ENCODE peak calls at places on chromosomes 11 and 22, in five cellular contexts. U, X, A, R and K are unnamed samples.

GRCh38 chr11:121841487-121842167 is 274.4 kb downstream of the BLID start:
- DNase-seq in A (peak), U (no peak), X (peak), R (peak), K (peak)

GRCh38 chr22:22721681-22722309 is 77.4 kb downstream of the GGTLC2 start:
- DNase-seq in X (peak), U (no peak), R (no peak), A (peak), K (no peak)

GRCh38 chr22:47793304-47794101 is 1031.1 kb downstream of the TBC1D22A start:
- DNase-seq in R (no peak), U (no peak), X (no peak), A (no peak), K (no peak)

GRCh38 chr22:34845391-34845790 is 220.6 kb upstream of the ISX start:
- DNase-seq in X (no peak), A (no peak), R (no peak), U (no peak), K (no peak)

GRCh38 chr11:32184057-32185055 is 93.5 kb downstream of the RCN1 start:
- DNase-seq in R (no peak), U (no peak), A (no peak), X (no peak), K (no peak)

GRCh38 chr11:10109836-10110235 is 184.2 kb downstream of the SBF2 start:
- DNase-seq in U (no peak), X (peak), A (peak), R (no peak), K (no peak)

GRCh38 chr11:28346209-28346608 is 238.0 kb downstream of the METTL15 start:
- DNase-seq in U (no peak), A (no peak), X (no peak), R (no peak), K (no peak)

GRCh38 chr22:23179381-23180294 is 671 bp upstream of the BCR start:
- DNase-seq in R (no peak), U (peak), A (no peak), X (no peak), K (no peak)

GRCh38 chr11:10289765-10290420 is 4.1 kb downstream of the SBF2 start:
- DNase-seq in X (no peak), U (no peak), R (no peak), A (no peak), K (no peak)

GRCh38 chr11:34997872-34998548 is 81.6 kb downstream of the PDHX start:
- DNase-seq in X (peak), A (peak), R (no peak), U (no peak), K (no peak)

GRCh38 chr22:38973289-38974169 is 8.6 kb upstream of the APOBEC3B start:
- DNase-seq in R (peak), A (no peak), U (peak), X (peak), K (peak)

GRCh38 chr11:31445621-31446020 is 63.8 kb downstream of the IMMP1L start:
- DNase-seq in U (no peak), R (no peak), A (no peak), X (no peak), K (no peak)

GRCh38 chr22:44389181-44389580 is 76.4 kb upstream of the SHISAL1 start:
- DNase-seq in X (no peak), A (no peak), U (no peak), R (no peak), K (no peak)

GRCh38 chr11:59437770-59438169 is 1.5 kb downstream of the OR5A1 start:
- DNase-seq in U (no peak), X (no peak), A (no peak), R (no peak), K (no peak)

GRCh38 chr22:45493286-45493771 is 9.4 kb upstream of the FBLN1 start:
- DNase-seq in A (peak), U (no peak), X (peak), R (no peak), K (no peak)

GRCh38 chr11:63833048-63833447 is 5.9 kb upstream of the MARK2 start:
- DNase-seq in U (no peak), R (no peak), X (no peak), A (no peak), K (no peak)

GRCh38 chr11:128621491-128622136 is 34.3 kb upstream of the ETS1 start:
- DNase-seq in X (peak), A (peak), U (no peak), R (no peak), K (no peak)

GRCh38 chr22:42646569-42647525 is 2.3 kb downstream of the CYB5R3 start:
- DNase-seq in A (no peak), X (no peak), R (no peak), U (no peak), K (no peak)

GRCh38 chr11:13535819-13536218 is 40.0 kb upstream of the PTH start:
- DNase-seq in A (no peak), U (no peak), X (no peak), R (no peak), K (peak)

GRCh38 chr11:26078217-26078821 is 253.6 kb upstream of the ANO3 start:
- DNase-seq in U (no peak), A (no peak), X (peak), R (no peak), K (no peak)

GRCh38 chr22:41242396-41243117 is 1.8 kb upstream of the CHADL start:
- DNase-seq in U (no peak), X (no peak), A (no peak), R (no peak), K (no peak)

GRCh38 chr11:85945788-85946187 is 90.6 kb downstream of the CCDC83 start:
- DNase-seq in U (no peak), R (no peak), X (no peak), A (no peak), K (no peak)

GRCh38 chr11:62169448-62169847 is 20.6 kb upstream of the SCGB1D1 start:
- DNase-seq in U (no peak), X (no peak), R (no peak), A (no peak), K (no peak)

GRCh38 chr11:59918987-59919589 is 19.1 kb upstream of the OOSP1 start:
- DNase-seq in U (peak), R (peak), A (no peak), X (peak), K (peak)